ENCODE peak calls at places on chromosome 6, in four cellular contexts. U is right lobe of liver, H is Kasumi-1, C is neural crest cell. K is an unnamed sample.

GRCh38 chr6:160733045-160733646 is 31.1 kb downstream of the PLG start:
- DNase-seq in U (no peak), H (peak; percentile 59), C (peak; percentile 49), K (peak; percentile 63)

GRCh38 chr6:108945686-108946158 is 97.5 kb downstream of the ARMC2 start:
- DNase-seq in U (peak; percentile 84), H (no peak), C (no peak), K (no peak)

GRCh38 chr6:111177131-111177530 is 89.8 kb downstream of the SLC16A10 start:
- DNase-seq in U (no peak), H (no peak), C (no peak), K (no peak)

GRCh38 chr6:97812940-97813339 is 529.9 kb upstream of the MMS22L start:
- DNase-seq in U (no peak), H (no peak), C (no peak), K (no peak)

GRCh38 chr6:160513836-160514235 is 150.2 kb downstream of the LPA start:
- DNase-seq in U (no peak), H (no peak), C (no peak), K (no peak)

GRCh38 chr6:31718294-31718693 is 3.1 kb downstream of the LY6G6D start:
- DNase-seq in U (no peak), H (no peak), C (no peak), K (no peak)

GRCh38 chr6:166996406-166996805 is 2.8 kb upstream of the CEP43 start:
- DNase-seq in U (no peak), H (no peak), C (no peak), K (no peak)

GRCh38 chr6:136309171-136309570 is 19.5 kb upstream of the BCLAF1 start:
- DNase-seq in U (no peak), H (no peak), C (no peak), K (no peak)

GRCh38 chr6:109236140-109237081 is 141.1 kb downstream of the CEP57L1 start:
- DNase-seq in U (no peak), H (no peak), C (no peak), K (no peak)

GRCh38 chr6:33987531-33988021 is 158.3 kb downstream of the GRM4 start:
- DNase-seq in U (peak; percentile 27), H (no peak), C (no peak), K (no peak)

GRCh38 chr6:151320140-151320539 is 71.2 kb downstream of the ZBTB2 start:
- DNase-seq in U (no peak), H (no peak), C (no peak), K (no peak)

GRCh38 chr6:77433888-77434287 is 29.4 kb downstream of the HTR1B start:
- DNase-seq in U (no peak), H (no peak), C (no peak), K (no peak)

GRCh38 chr6:90078513-90079289 is 184.4 kb downstream of the GJA10 start:
- DNase-seq in U (no peak), H (no peak), C (no peak), K (no peak)

GRCh38 chr6:12103158-12103557 is 91.0 kb downstream of the HIVEP1 start:
- DNase-seq in U (no peak), H (no peak), C (no peak), K (no peak)

GRCh38 chr6:111427341-111428116 is 55.5 kb downstream of the REV3L start:
- DNase-seq in U (no peak), H (peak; percentile 72), C (no peak), K (no peak)

GRCh38 chr6:20952605-20953004 is 418.3 kb downstream of the CDKAL1 start:
- DNase-seq in U (no peak), H (no peak), C (no peak), K (no peak)

GRCh38 chr6:138483911-138484731 is 15.2 kb downstream of the NHSL1 start:
- DNase-seq in U (no peak), H (no peak), C (no peak), K (no peak)

GRCh38 chr6:36829919-36830544 is 9.2 kb downstream of the CPNE5 start:
- DNase-seq in U (peak; percentile 78), H (no peak), C (no peak), K (no peak)